ENCODE peak calls at places on chromosomes 2 and 18, in four cellular contexts. H is cardiac muscle cell, R is heart right ventricle, L is heart left ventricle. Z is an unnamed sample. For H3K27me3 and H3K4me1, the result is how much of the 10 kb centered on the place peaks cover.

GRCh38 chr2:62663443-62663842 is 42.1 kb upstream of the EHBP1 start:
- DNase-seq in L (no peak), H (peak), R (no peak), Z (no peak)

GRCh38 chr2:212845941-212846340 is 305.5 kb downstream of the IKZF2 start:
- DNase-seq in R (no peak), L (no peak), H (no peak), Z (no peak)

GRCh38 chr2:146240376-146240775 is 1604.5 kb upstream of the ACVR2A start:
- DNase-seq in R (no peak), H (no peak), L (no peak), Z (no peak)

GRCh38 chr18:57208056-57208455 is 61.2 kb downstream of the BOD1L2 start:
- DNase-seq in R (no peak), L (no peak), H (no peak), Z (no peak)

GRCh38 chr2:97870396-97870843 is 125.3 kb downstream of the TMEM131 start:
- DNase-seq in R (peak), H (peak), L (peak), Z (no peak)

GRCh38 chr2:17791121-17791902 is 24.9 kb upstream of the MSGN1 start:
- DNase-seq in L (no peak), R (no peak), H (peak), Z (no peak)

GRCh38 chr2:175396696-175397095 is 215.2 kb upstream of the ATP5MC3 start:
- DNase-seq in H (no peak), L (no peak), R (no peak), Z (no peak)

GRCh38 chr2:191927319-191927867 is 80.5 kb upstream of the CAVIN2 start:
- DNase-seq in H (peak), L (peak), R (peak), Z (peak)

GRCh38 chr2:96236882-96237281 is 28.3 kb upstream of the STARD7 start:
- DNase-seq in H (no peak), L (no peak), R (no peak), Z (no peak)

GRCh38 chr2:172100080-172101007 is 2.4 kb downstream of the DLX2 start:
- DNase-seq in L (no peak), R (no peak), H (no peak), Z (no peak)

GRCh38 chr2:172102159-172102857 is 392 bp downstream of the DLX2 start:
- DNase-seq in L (no peak), R (no peak), H (no peak), Z (no peak)

GRCh38 chr2:172101008-172101706 is 1.5 kb downstream of the DLX2 start:
- DNase-seq in R (no peak), L (no peak), H (no peak), Z (no peak)

GRCh38 chr2:172102858-172103359 is at the start of gene DLX2:
- DNase-seq in R (peak), H (peak), L (peak), Z (peak)

DNA sequence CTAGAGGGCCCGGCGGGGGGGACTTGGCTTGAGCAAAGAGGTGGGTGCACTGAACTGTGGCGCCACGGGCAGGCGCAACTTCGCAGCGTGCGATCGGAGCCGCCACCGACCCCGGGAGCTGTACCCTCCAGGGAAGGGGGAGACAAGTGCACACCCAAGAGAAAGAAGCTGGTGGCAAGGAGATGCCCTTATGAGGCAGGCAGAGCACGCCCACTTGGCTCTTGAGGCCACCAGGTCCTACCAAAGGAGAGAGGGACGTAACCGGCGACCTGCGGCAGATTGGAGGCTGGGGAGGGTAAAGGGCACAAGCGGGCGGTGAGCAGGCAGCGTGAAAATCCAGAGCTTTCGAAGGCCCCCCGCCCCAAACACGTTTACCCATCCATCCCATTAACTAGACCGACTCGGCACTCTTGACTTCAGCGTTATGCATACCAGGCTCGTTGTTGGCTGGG is 967 bp downstream of the DLX2 start:
- DNase-seq in L (no peak), R (no peak), H (no peak), Z (no peak)
- H3K27me3 ChIP-seq in L (half or more), R (half or more), H (half or more), Z (under half)

GRCh38 chr2:240564191-240564570 is 4.0 kb downstream of the DUSP28 start:
- DNase-seq in L (no peak), H (no peak), R (no peak), Z (no peak)
- H3K4me1 ChIP-seq in L (under half), H (under half), R (under half), Z (under half)

DNA sequence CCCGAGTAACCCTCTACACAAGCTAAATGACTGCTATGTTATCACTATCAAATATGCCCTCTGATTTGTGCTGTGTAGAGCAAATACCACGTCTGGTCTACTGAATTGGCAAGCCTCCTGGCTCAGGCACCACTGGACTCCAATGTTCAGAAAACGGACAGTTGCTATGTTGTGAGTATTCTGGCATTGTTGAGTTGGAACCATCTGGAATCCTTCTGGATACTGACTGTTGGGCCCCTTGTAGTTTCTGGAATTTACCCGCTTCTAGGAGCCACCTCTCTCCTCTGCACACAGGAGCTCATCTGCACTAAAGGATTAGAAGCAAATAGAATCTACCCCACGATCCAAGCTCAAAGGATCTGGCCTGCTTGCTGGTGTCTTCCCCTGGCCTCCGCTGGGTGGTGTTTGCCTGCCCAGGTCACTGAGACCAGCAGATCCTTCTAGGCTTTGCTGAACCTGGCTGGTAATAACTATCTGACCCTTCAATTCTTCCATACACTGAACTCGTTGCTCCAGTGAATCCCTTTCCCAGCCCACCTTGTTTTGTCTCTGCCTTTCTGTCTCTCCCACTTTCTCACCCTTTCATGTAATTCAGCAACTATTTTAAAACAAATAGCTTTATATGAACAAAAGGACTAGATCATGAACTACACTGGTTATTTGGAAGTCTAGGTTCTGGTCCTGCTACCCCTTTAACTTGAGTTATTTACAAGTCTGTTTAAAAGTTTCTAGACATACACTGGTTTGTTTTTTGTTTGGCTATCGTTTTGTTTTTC is 2.1 kb upstream of the HAAO start:
- DNase-seq in R (no peak), L (no peak), H (peak), Z (no peak)
- H3K27me3 ChIP-seq in R (under half), L (under half), H (under half), Z (under half)

DNA sequence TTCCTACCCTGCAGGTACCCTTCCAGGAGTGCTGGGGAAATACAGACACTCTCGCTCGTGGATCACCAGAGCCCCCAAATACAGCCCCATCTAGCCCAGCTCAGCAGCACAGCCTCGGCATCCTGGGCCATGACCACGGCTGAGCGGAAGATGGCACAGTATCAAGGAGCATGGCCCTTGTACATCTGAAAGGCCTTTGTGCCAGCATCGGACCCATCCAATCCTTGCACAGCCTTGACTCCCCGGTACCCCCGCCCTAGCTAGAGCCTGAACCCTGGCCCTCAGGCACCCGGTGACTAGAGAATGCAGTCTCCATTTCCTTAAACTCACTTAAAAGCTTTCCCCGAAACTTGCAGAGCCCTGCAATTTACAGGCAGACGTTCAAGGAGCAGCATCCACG is 48.7 kb downstream of the ZNF516 start:
- DNase-seq in L (no peak), H (no peak), R (no peak), Z (no peak)
- H3K4me1 ChIP-seq in L (under half), H (under half), R (under half), Z (under half)

DNA sequence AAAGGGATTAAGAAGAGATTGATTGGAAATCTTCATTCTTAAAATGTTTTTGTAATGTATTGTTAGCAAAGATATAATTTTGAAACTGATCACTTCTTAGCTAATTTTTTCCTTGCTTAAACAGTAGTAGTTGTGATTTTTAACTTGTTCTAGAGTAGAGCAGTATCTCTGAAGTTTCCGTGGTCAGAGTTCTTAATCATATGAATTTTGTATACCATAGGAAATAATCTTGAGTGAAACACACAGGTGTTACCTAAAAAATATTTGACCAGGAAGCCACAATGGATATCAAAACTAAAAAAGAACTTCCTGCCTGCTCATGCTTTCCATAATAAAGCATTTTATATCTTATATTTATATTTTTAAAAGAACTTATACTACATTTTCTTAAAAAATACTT is 907.1 kb downstream of the ERBB4 start:
- DNase-seq in H (no peak), L (no peak), R (no peak), Z (no peak)
- H3K27me3 ChIP-seq in H (under half), L (under half), R (under half), Z (under half)